ENCODE peak calls at places on chromosomes 13 and 19, in nine cellular contexts. D, F, O, I, T, G, V, M and S are unnamed samples. For H3K4me1, the result is how much of the 10 kb centered on the place peaks cover.

GRCh38 chr19:53078668-53079067 is 24.6 kb downstream of the ZNF160 start:
- DNase-seq in D (no peak), F (no peak), M (no peak), V (no peak), G (no peak), O (no peak), T (no peak), I (no peak), S (no peak)

GRCh38 chr19:49441210-49441959 is at the start of gene SLC17A7:
- DNase-seq in V (no peak), O (peak), F (peak), M (no peak), G (no peak), T (peak), D (peak), I (no peak), S (no peak)

GRCh38 chr13:74929436-74929835 is 552.5 kb downstream of the TBC1D4 start:
- DNase-seq in G (no peak), V (no peak), M (peak), D (no peak), O (no peak), T (no peak), F (peak), I (no peak), S (no peak)

GRCh38 chr13:46553521-46553885 is 533 bp downstream of the LRCH1 start:
- DNase-seq in T (no peak), V (peak), M (no peak), D (no peak), I (no peak), G (peak), F (no peak), O (peak), S (no peak)

GRCh38 chr19:48625891-48626327 is 6.6 kb downstream of the SPHK2 start:
- DNase-seq in M (no peak), V (peak), D (no peak), O (no peak), F (no peak), T (no peak), G (peak), I (no peak), S (no peak)

GRCh38 chr13:76225815-76226489 is 589.8 kb downstream of the LMO7 start:
- DNase-seq in T (no peak), O (no peak), F (no peak), I (peak), M (peak), G (no peak), V (no peak), D (peak), S (no peak)

GRCh38 chr13:98672947-98673545 is 79.4 kb downstream of the SLC15A1 start:
- DNase-seq in T (peak), F (peak), V (peak), O (peak), G (peak), M (peak), I (peak), D (peak), S (no peak)

GRCh38 chr19:42140125-42140754 is 8.0 kb upstream of the POU2F2 start:
- DNase-seq in V (peak), D (peak), T (peak), O (no peak), F (peak), M (peak), I (peak), G (peak), S (no peak)

GRCh38 chr13:107824636-107825035 is 390.7 kb downstream of the LIG4 start:
- DNase-seq in V (no peak), D (no peak), M (no peak), I (no peak), F (no peak), G (no peak), O (no peak), T (no peak), S (no peak)

GRCh38 chr13:57824121-57824520 is 192.6 kb downstream of the PCDH17 start:
- DNase-seq in I (no peak), T (no peak), O (no peak), M (no peak), F (no peak), D (no peak), V (no peak), G (no peak), S (no peak)

GRCh38 chr13:86584301-86584700 is 785.1 kb upstream of the SLITRK6 start:
- DNase-seq in D (no peak), G (no peak), O (no peak), I (no peak), F (no peak), V (no peak), T (no peak), M (no peak), S (no peak)

GRCh38 chr13:113147206-113147605 is 11.2 kb upstream of the PROZ start:
- DNase-seq in V (no peak), M (no peak), D (no peak), I (no peak), O (no peak), G (no peak), F (no peak), T (no peak), S (no peak)

GRCh38 chr19:50215820-50216219 is 12.4 kb downstream of the MYH14 start:
- DNase-seq in G (no peak), V (no peak), F (no peak), D (no peak), O (no peak), I (no peak), T (no peak), M (no peak), S (no peak)

GRCh38 chr19:49151339-49152217 is 3.6 kb downstream of the HRC start:
- DNase-seq in I (peak), O (peak), T (peak), F (peak), G (peak), V (peak), D (peak), M (peak), S (no peak)

GRCh38 chr13:71169125-71169524 is 697.9 kb downstream of the DACH1 start:
- DNase-seq in V (no peak), T (no peak), O (no peak), G (no peak), M (peak), I (no peak), D (no peak), F (no peak), S (no peak)

GRCh38 chr13:29884671-29885424 is 34.4 kb upstream of the UBL3 start:
- DNase-seq in M (no peak), G (no peak), F (no peak), O (no peak), V (no peak), I (peak), D (no peak), T (peak), S (no peak)

GRCh38 chr13:36495431-36495830 is 63.1 kb downstream of the CCNA1 start:
- DNase-seq in M (no peak), O (no peak), G (no peak), D (no peak), F (no peak), T (no peak), V (no peak), I (no peak), S (no peak)

GRCh38 chr13:98900442-98900841 is 77.4 kb downstream of the DOCK9 start:
- DNase-seq in M (no peak), F (peak), O (no peak), G (no peak), T (no peak), I (no peak), V (no peak), D (no peak), S (no peak)

GRCh38 chr19:38284422-38284821 is 19.6 kb upstream of the C19orf33 start:
- DNase-seq in M (no peak), G (no peak), D (no peak), F (no peak), O (no peak), V (no peak), T (no peak), I (no peak), S (no peak)

GRCh38 chr13:110893571-110893970 is 21.3 kb downstream of the ANKRD10 start:
- DNase-seq in G (no peak), I (no peak), T (no peak), M (no peak), D (no peak), O (no peak), F (no peak), V (no peak), S (no peak)

GRCh38 chr13:99955747-99956472 is 15.7 kb downstream of the ZIC5 start:
- DNase-seq in O (no peak), M (no peak), D (no peak), T (no peak), I (peak), G (no peak), V (no peak), F (no peak), S (no peak)

GRCh38 chr13:24127116-24127631 is 33.3 kb upstream of the SPATA13 start:
- DNase-seq in V (no peak), M (no peak), F (peak), O (no peak), T (no peak), I (peak), G (no peak), D (no peak), S (no peak)

GRCh38 chr19:48859711-48860572 is 8.5 kb downstream of the PLEKHA4 start:
- DNase-seq in D (peak), M (no peak), G (peak), O (no peak), V (peak), I (no peak), F (peak), T (peak), S (no peak)

GRCh38 chr19:2061093-2061935 is 10.3 kb upstream of the MKNK2 start:
- DNase-seq in O (peak), T (peak), D (peak), I (peak), V (peak), G (peak), F (peak), M (peak), S (peak)

GRCh38 chr19:36876993-36877938 is 26.6 kb downstream of the ZNF345 start:
- DNase-seq in V (no peak), M (peak), D (no peak), F (no peak), G (no peak), T (no peak), O (no peak), I (no peak), S (no peak)

GRCh38 chr13:43269037-43269476 is 245.7 kb downstream of the DNAJC15 start:
- DNase-seq in D (no peak), G (no peak), F (peak), T (no peak), V (no peak), I (peak), O (no peak), M (peak), S (no peak)

GRCh38 chr19:50507376-50507775 is 3.6 kb downstream of the JOSD2 start:
- DNase-seq in O (no peak), V (peak), T (no peak), M (no peak), F (no peak), D (no peak), I (no peak), G (no peak), S (no peak)

GRCh38 chr19:41441321-41441945 is 1.5 kb upstream of the ERICH4 start:
- DNase-seq in V (no peak), I (no peak), D (no peak), G (no peak), T (no peak), O (no peak), M (no peak), F (no peak), S (no peak)

GRCh38 chr13:98842074-98842473 is 89.6 kb upstream of the SLC15A1 start:
- DNase-seq in I (no peak), G (peak), D (no peak), O (no peak), T (no peak), M (no peak), V (no peak), F (no peak), S (no peak)

GRCh38 chr19:42200116-42200740 is 17.2 kb downstream of the DEDD2 start:
- DNase-seq in G (no peak), V (no peak), O (no peak), I (no peak), T (no peak), M (no peak), F (no peak), D (no peak), S (no peak)

GRCh38 chr13:21013682-21014038 is 47.7 kb downstream of the LATS2 start:
- DNase-seq in V (no peak), D (no peak), T (no peak), O (no peak), G (no peak), F (no peak), M (no peak), I (no peak), S (no peak)

GRCh38 chr19:15280915-15281683 is 48.9 kb upstream of the EPHX3 start:
- DNase-seq in G (peak), O (peak), F (peak), V (peak), M (peak), I (peak), D (peak), T (no peak), S (no peak)

GRCh38 chr13:101529419-101529818 is 76.9 kb downstream of the ITGBL1 start:
- DNase-seq in G (no peak), M (peak), O (peak), F (no peak), D (no peak), I (peak), T (no peak), V (no peak), S (no peak)

GRCh38 chr13:60509601-60510386 is 112.8 kb downstream of the TDRD3 start:
- DNase-seq in F (peak), V (no peak), G (no peak), T (no peak), I (peak), M (no peak), D (no peak), O (no peak), S (no peak)

GRCh38 chr13:43805071-43805468 is 18.3 kb upstream of the ENOX1 start:
- DNase-seq in T (no peak), V (no peak), I (peak), D (no peak), M (peak), F (peak), G (no peak), O (no peak), S (no peak)

GRCh38 chr19:54938906-54939305 is 8.4 kb downstream of the NLRP7 start:
- DNase-seq in D (no peak), T (no peak), M (no peak), V (no peak), I (no peak), O (no peak), F (no peak), G (no peak), S (no peak)

GRCh38 chr19:48683349-48683748 is 10.5 kb upstream of the NTN5 start:
- DNase-seq in T (no peak), I (peak), G (no peak), V (peak), O (no peak), M (peak), F (no peak), D (peak), S (no peak)

GRCh38 chr19:19261350-19262189 is 11.5 kb downstream of the TM6SF2 start:
- DNase-seq in O (no peak), T (no peak), F (no peak), V (no peak), D (no peak), M (no peak), G (no peak), I (no peak), S (no peak)

DNA sequence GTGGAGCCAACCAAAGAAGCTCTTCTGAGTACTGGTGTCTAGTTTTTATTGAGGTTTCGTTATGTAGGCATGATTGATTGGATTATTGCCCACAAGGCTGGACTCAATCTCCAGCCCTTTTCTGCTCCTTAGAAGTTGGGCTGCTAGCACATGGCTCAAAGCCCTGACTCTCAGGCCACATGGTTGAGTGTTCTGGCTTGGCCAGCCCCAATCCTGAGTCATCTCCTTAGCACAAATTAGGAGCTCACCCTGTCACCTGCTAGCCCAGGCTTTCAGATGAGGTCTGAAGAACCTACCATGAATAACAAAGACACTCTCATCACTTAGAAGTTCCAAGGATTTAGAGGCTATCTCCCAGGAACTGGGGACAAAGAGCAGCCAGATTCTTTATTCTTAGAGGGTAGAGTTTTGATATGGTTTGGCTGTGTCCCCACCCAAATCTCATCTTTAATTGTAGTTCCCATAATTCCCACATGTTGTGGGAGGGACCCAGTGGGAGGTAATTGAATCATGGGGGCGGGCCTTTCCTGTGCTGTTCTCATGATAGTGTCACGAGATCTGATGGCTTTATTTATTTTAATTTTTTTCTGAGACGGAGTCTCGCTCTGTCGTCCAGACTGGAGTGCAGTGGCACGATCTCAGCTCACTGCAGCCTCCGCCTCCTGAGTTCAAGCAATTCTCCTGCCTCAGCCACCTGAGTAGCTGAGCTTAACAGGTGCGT is 11.3 kb downstream of the DPY19L3 start:
- DNase-seq in O (no peak), V (no peak), I (peak), G (no peak), T (no peak), D (no peak), F (no peak), M (no peak), S (no peak)
- H3K27ac ChIP-seq in O (no peak), V (no peak), I (no peak), G (no peak), T (no peak), D (no peak), F (no peak), M (no peak), S (no peak)

DNA sequence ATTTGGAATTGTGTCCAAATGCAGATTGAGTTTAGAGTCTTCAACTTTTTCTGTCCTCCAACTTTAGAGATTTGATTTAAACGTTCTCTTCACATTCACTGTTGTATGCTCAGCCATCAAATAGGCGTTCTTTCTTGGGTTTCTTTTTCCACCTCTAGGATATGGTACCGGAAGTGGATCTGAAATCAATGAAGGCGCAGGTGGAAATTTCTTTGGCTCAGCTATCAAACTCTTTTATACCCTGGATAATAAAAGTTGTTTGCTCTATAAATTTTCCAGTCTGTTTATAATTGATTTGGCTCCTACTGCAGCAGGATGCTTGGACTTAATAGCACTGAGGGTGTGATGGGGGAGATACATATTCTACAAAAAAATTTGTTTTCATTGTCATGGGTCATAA is 1.6 kb downstream of the COG3 start:
- DNase-seq in F (no peak), D (no peak), G (no peak), O (no peak), I (no peak), T (no peak), V (no peak), M (no peak), S (no peak)
- H3K4me3 ChIP-seq in F (peak), D (peak), G (peak), O (peak), I (no peak), T (peak), V (peak), M (peak), S (peak)

GRCh38 chr13:33642374-33643065 is 175.4 kb upstream of the RFC3 start:
- DNase-seq in G (no peak), V (no peak), I (peak), O (peak), T (no peak), F (peak), M (peak), D (peak), S (no peak)
- H3K4me1 ChIP-seq in G (under half), V (under half), I (under half), O (under half), T (under half), F (under half), M (under half), D (half or more), S (under half)

DNA sequence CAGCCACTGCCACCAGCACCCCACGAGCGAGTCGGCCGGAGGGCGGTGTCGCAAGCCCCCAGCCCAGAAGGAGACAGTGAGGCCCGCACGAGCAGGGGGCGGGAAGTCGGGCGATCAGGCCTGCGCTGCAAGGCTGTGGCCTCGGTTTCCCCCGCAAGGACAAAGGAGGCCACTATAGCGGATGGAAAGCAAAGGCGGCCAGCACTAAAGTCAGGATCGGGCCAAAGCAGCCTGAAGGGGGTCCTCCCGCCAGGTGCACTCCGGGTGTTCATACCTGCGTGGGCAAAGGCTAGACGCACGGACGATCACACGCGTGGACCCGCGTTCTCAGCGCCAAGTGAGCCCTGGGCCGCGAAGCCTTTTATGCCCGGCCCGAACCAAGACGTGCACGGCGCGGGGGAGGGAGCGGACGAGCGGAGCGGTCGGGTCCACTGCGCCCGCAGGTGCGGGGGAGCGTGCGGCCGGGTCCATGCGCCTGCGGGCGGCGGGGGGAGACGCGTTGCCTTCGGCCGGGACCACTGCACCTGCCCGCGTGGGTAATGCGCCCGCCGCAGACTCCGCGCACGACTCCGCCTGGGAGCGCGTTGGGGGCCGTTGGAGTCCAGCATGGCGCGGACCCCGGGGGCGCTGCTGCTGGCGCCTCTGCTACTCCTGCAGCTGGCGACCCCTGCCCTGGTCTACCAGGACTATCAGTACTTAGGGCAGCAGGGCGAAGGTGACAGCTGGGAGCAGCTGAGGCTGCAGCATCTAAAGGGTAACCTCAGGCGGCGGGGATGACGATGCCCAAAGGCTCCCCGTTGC is at the start of the genes PRDX2 and THSD8:
- DNase-seq in I (peak), O (peak), G (peak), V (peak), T (peak), M (peak), F (peak), D (peak), S (no peak)
- H3K27ac ChIP-seq in I (peak), O (peak), G (peak), V (peak), T (peak), M (peak), F (no peak), D (peak), S (peak)

GRCh38 chr13:27327633-27328032 is 57.0 kb downstream of the RASL11A start:
- DNase-seq in I (no peak), M (no peak), G (no peak), V (no peak), F (no peak), D (no peak), O (no peak), T (no peak), S (no peak)
- H3K4me3 ChIP-seq in I (no peak), M (no peak), G (no peak), V (no peak), F (no peak), D (no peak), O (no peak), T (no peak), S (no peak)